ENCODE peak calls at places on chromosomes 4 and X, in eight cellular contexts. I is stimulated activated CD4-positive, alpha-beta T cell treated with anti-CD3 and anti-CD28 coated beads, Interleukin-15, amount 100 ng/mL, for 1 hour; K is right atrium auricular region; A is GM23248; X is PC-3; E is EH; S is RKO; Y is renal cortical epithelial cell. Z is an unnamed sample.

GRCh38 chrX:41090568-41091238 is 5.5 kb downstream of the USP9X start:
- DNase-seq in A (peak), X (peak), E (peak), S (no peak), K (no peak), I (no peak), Y (peak), Z (no peak)

GRCh38 chr4:31068257-31069075 is 348.3 kb downstream of the PCDH7 start:
- DNase-seq in A (no peak), Y (no peak), E (no peak), S (no peak), X (no peak), I (no peak), K (no peak), Z (no peak)

GRCh38 chr4:151407466-151408379 is 1.3 kb upstream of the FHIP1A start:
- DNase-seq in A (no peak), X (peak), K (no peak), I (no peak), E (peak), Y (no peak), S (no peak), Z (no peak)

GRCh38 chr4:159428975-159429692 is 326.3 kb downstream of the RAPGEF2 start:
- DNase-seq in E (no peak), I (no peak), S (no peak), Y (no peak), A (no peak), K (no peak), X (no peak), Z (no peak)

GRCh38 chr4:126395661-126396060 is 1080.9 kb downstream of the FAT4 start:
- DNase-seq in E (peak), S (no peak), Y (peak), I (no peak), A (peak), X (no peak), K (no peak), Z (no peak)

GRCh38 chr4:14143892-14144291 is 516.4 kb upstream of the BOD1L1 start:
- DNase-seq in S (no peak), Y (peak), K (no peak), A (no peak), X (peak), E (no peak), I (no peak), Z (no peak)

GRCh38 chr4:24799544-24800272 is 4.3 kb downstream of the SOD3 start:
- DNase-seq in K (peak), A (peak), I (no peak), E (no peak), S (no peak), X (no peak), Y (no peak), Z (no peak)

GRCh38 chr4:123505077-123505456 is 108.5 kb downstream of the SPRY1 start:
- DNase-seq in I (no peak), E (no peak), Y (peak), X (peak), A (no peak), S (peak), K (no peak), Z (no peak)

GRCh38 chr4:105620640-105621323 is 68.4 kb downstream of the ARHGEF38 start:
- DNase-seq in I (no peak), X (peak), Y (peak), A (peak), S (peak), E (peak), K (no peak), Z (no peak)

GRCh38 chrX:33171071-33171470 is 40.3 kb downstream of the DMD start:
- DNase-seq in X (no peak), E (no peak), Y (no peak), I (no peak), S (no peak), A (no peak), K (no peak), Z (no peak)

GRCh38 chr4:132396636-132397035 is 752.5 kb upstream of the PCDH10 start:
- DNase-seq in E (peak), S (no peak), A (no peak), I (no peak), K (no peak), X (no peak), Y (no peak), Z (no peak)

GRCh38 chr4:55727746-55728145 is 91.6 kb upstream of the NMU start:
- DNase-seq in E (peak), A (peak), Y (no peak), X (no peak), I (no peak), K (no peak), S (no peak), Z (no peak)

GRCh38 chr4:74654230-74654681 is 140.1 kb downstream of the BTC start:
- DNase-seq in X (peak), E (peak), K (no peak), Y (peak), I (no peak), A (no peak), S (no peak), Z (no peak)

GRCh38 chrX:112849010-112849409 is 8.4 kb upstream of the AMOT start:
- DNase-seq in A (peak), S (peak), Y (peak), E (no peak), I (no peak), K (no peak), X (no peak), Z (no peak)

GRCh38 chr4:28313729-28314713 is 1453.4 kb downstream of the STIM2 start:
- DNase-seq in K (no peak), I (no peak), S (no peak), Y (peak), E (no peak), X (peak), A (no peak), Z (no peak)

GRCh38 chrX:118240359-118240758 is 105.5 kb upstream of the WDR44 start:
- DNase-seq in K (no peak), S (no peak), I (no peak), Y (no peak), X (no peak), E (no peak), A (no peak), Z (no peak)

GRCh38 chr4:76681996-76682395 is 215.9 kb downstream of the SOWAHB start:
- DNase-seq in I (no peak), Y (peak), E (peak), X (no peak), A (no peak), K (no peak), S (no peak), Z (no peak)

GRCh38 chr4:104421576-104421975 is 73.1 kb downstream of the CXXC4 start:
- DNase-seq in Y (no peak), X (no peak), S (no peak), I (no peak), K (no peak), A (no peak), E (no peak), Z (no peak)

GRCh38 chr4:98448923-98449322 is 187.7 kb downstream of the RAP1GDS1 start:
- DNase-seq in A (no peak), E (no peak), S (no peak), K (no peak), Y (no peak), X (no peak), I (no peak), Z (no peak)

GRCh38 chrX:40474205-40474626 is 106.6 kb upstream of the ATP6AP2 start:
- DNase-seq in K (no peak), Y (peak), A (peak), X (no peak), S (no peak), E (no peak), I (no peak), Z (no peak)

GRCh38 chr4:140764785-140765392 is 8.7 kb upstream of the TBC1D9 start:
- DNase-seq in K (no peak), I (no peak), E (peak), Y (no peak), S (no peak), A (peak), X (no peak), Z (no peak)

GRCh38 chrX:120671963-120672362 is 42.1 kb upstream of the C1GALT1C1 start:
- DNase-seq in Y (peak), A (no peak), X (no peak), I (no peak), E (peak), S (no peak), K (no peak), Z (no peak)